ENCODE peak calls at places on chromosomes 6 and 20, in eight cellular contexts. T is cardiac muscle cell; S is uterus; W is CD8-positive, alpha-beta memory T cell; Q is neural progenitor cell; O is GM23338; R is tibial artery; C is pancreas. X is an unnamed sample. For H3K4me1, the result is how much of the 10 kb centered on the place peaks cover.

GRCh38 chr6:170292778-170293164 is 1.9 kb upstream of the DLL1 start:
- DNase-seq in T (no peak), S (no peak), W (no peak), Q (peak), O (no peak), R (no peak), C (no peak), X (no peak)

GRCh38 chr20:16459019-16459700 is 114.1 kb downstream of the KIF16B start:
- DNase-seq in T (no peak), S (peak), W (no peak), Q (no peak), O (no peak), R (peak), C (no peak), X (peak)

GRCh38 chr20:25508083-25508770 is 77.1 kb downstream of the NINL start:
- DNase-seq in T (no peak), S (no peak), W (no peak), Q (no peak), O (no peak), R (no peak), C (peak), X (no peak)

GRCh38 chr6:34189806-34190503 is 44.1 kb upstream of the GRM4 start:
- DNase-seq in T (no peak), S (no peak), W (no peak), Q (no peak), O (no peak), R (peak), C (no peak), X (no peak)

GRCh38 chr20:8194721-8195120 is 62.7 kb downstream of the PLCB1 start:
- DNase-seq in T (no peak), S (no peak), W (no peak), Q (no peak), O (no peak), R (no peak), C (no peak), X (no peak)

GRCh38 chr20:6053064-6053775 is 640 bp downstream of the LRRN4 start:
- DNase-seq in T (peak), S (no peak), W (no peak), Q (no peak), O (no peak), R (no peak), C (no peak), X (no peak)

GRCh38 chr6:143559101-143559500 is 47.6 kb upstream of the FUCA2 start:
- DNase-seq in T (no peak), S (no peak), W (no peak), Q (no peak), O (no peak), R (no peak), C (no peak), X (no peak)

GRCh38 chr20:25865715-25866656 is 169.3 kb upstream of the ZNF337 start:
- DNase-seq in T (peak), S (peak), W (peak), Q (peak), O (peak), R (no peak), C (peak), X (no peak)

GRCh38 chr20:1808101-1808500 is 87.1 kb upstream of the SIRPA start:
- DNase-seq in T (no peak), S (no peak), W (no peak), Q (no peak), O (no peak), R (no peak), C (no peak), X (no peak)

GRCh38 chr6:136994782-136995181 is 50.0 kb downstream of the IL20RA start:
- DNase-seq in T (no peak), S (no peak), W (no peak), Q (no peak), O (no peak), R (no peak), C (no peak), X (no peak)

GRCh38 chr6:170552765-170553685 is at the start of gene PSMB1:
- DNase-seq in T (peak), S (peak), W (peak), Q (peak), O (peak), R (peak), C (peak), X (peak)

GRCh38 chr6:119241124-119241491 is 108.5 kb downstream of the MAN1A1 start:
- DNase-seq in T (no peak), S (peak), W (no peak), Q (no peak), O (no peak), R (no peak), C (no peak), X (no peak)

GRCh38 chr6:139593081-139593480 is 218.6 kb upstream of the CITED2 start:
- DNase-seq in T (no peak), S (no peak), W (no peak), Q (no peak), O (no peak), R (no peak), C (no peak), X (no peak)

GRCh38 chr20:25032478-25033183 is 25.3 kb downstream of the ACSS1 start:
- DNase-seq in T (no peak), S (peak), W (no peak), Q (peak), O (peak), R (no peak), C (no peak), X (no peak)

GRCh38 chr6:136647363-136647763 is 97.1 kb upstream of the MAP7 start:
- DNase-seq in T (no peak), S (no peak), W (peak), Q (no peak), O (no peak), R (no peak), C (no peak), X (peak)

GRCh38 chr6:90044833-90045337 is 150.6 kb downstream of the GJA10 start:
- DNase-seq in T (no peak), S (no peak), W (no peak), Q (no peak), O (no peak), R (no peak), C (no peak), X (no peak)

GRCh38 chr20:11195899-11196558 is 522.2 kb upstream of the JAG1 start:
- DNase-seq in T (peak), S (peak), W (no peak), Q (no peak), O (no peak), R (no peak), C (no peak), X (no peak)

GRCh38 chr6:114564302-114564933 is 221.6 kb upstream of the HS3ST5 start:
- DNase-seq in T (no peak), S (no peak), W (no peak), Q (no peak), O (peak), R (no peak), C (no peak), X (no peak)

GRCh38 chr6:28775052-28775376 is 148.8 kb downstream of the TRIM27 start:
- DNase-seq in T (no peak), S (no peak), W (no peak), Q (no peak), O (no peak), R (no peak), C (no peak), X (no peak)

GRCh38 chr6:151209071-151209831 is 30.5 kb upstream of the AKAP12 start:
- DNase-seq in T (peak), S (no peak), W (no peak), Q (no peak), O (no peak), R (no peak), C (no peak), X (no peak)

GRCh38 chr6:119284861-119285521 is 64.6 kb downstream of the MAN1A1 start:
- DNase-seq in T (no peak), S (no peak), W (peak), Q (peak), O (peak), R (no peak), C (no peak), X (no peak)

GRCh38 chr6:23956988-23957387 is 169.0 kb upstream of the NRSN1 start:
- DNase-seq in T (no peak), S (no peak), W (no peak), Q (no peak), O (no peak), R (no peak), C (no peak), X (no peak)

GRCh38 chr6:70479236-70479635 is 65.9 kb downstream of the FAM135A start:
- DNase-seq in T (peak), S (no peak), W (no peak), Q (peak), O (no peak), R (no peak), C (no peak), X (no peak)

GRCh38 chr6:26594128-26594493 is 2.6 kb upstream of the ABT1 start:
- DNase-seq in T (no peak), S (no peak), W (no peak), Q (no peak), O (no peak), R (no peak), C (no peak), X (no peak)

GRCh38 chr20:63685269-63686026 is 11.0 kb upstream of the TNFRSF6B start:
- DNase-seq in T (no peak), S (no peak), W (no peak), Q (no peak), O (no peak), R (no peak), C (peak), X (no peak)

GRCh38 chr6:4180653-4181255 is 45.4 kb upstream of the ECI2 start:
- DNase-seq in T (no peak), S (no peak), W (no peak), Q (peak), O (peak), R (no peak), C (no peak), X (no peak)

GRCh38 chr20:25085756-25086495 is 4.0 kb upstream of the VSX1 start:
- DNase-seq in T (no peak), S (no peak), W (no peak), Q (no peak), O (no peak), R (no peak), C (no peak), X (no peak)

GRCh38 chr6:32194825-32195651 is 2.6 kb upstream of the GPSM3 start:
- DNase-seq in T (peak), S (no peak), W (no peak), Q (peak), O (peak), R (no peak), C (no peak), X (no peak)

GRCh38 chr6:168179133-168179532 is 100.1 kb upstream of the FRMD1 start:
- DNase-seq in T (no peak), S (peak), W (no peak), Q (no peak), O (peak), R (peak), C (no peak), X (no peak)

GRCh38 chr20:46903256-46903655 is 8.6 kb downstream of the EYA2 start:
- DNase-seq in T (no peak), S (no peak), W (no peak), Q (peak), O (no peak), R (no peak), C (no peak), X (no peak)

GRCh38 chr6:49326337-49326736 is 136.7 kb downstream of the MMUT start:
- DNase-seq in T (no peak), S (no peak), W (no peak), Q (no peak), O (no peak), R (no peak), C (no peak), X (no peak)

GRCh38 chr6:83920017-83920416 is 60.5 kb downstream of the CYB5R4 start:
- DNase-seq in T (no peak), S (no peak), W (no peak), Q (no peak), O (no peak), R (no peak), C (no peak), X (no peak)

GRCh38 chr6:35417979-35418661 is 34.0 kb upstream of the FANCE start:
- DNase-seq in T (no peak), S (no peak), W (no peak), Q (no peak), O (no peak), R (no peak), C (no peak), X (no peak)

GRCh38 chr20:63161176-63161651 is 54.7 kb downstream of the YTHDF1 start:
- DNase-seq in T (no peak), S (no peak), W (no peak), Q (no peak), O (no peak), R (no peak), C (no peak), X (no peak)

GRCh38 chr20:11267762-11268335 is 594.0 kb upstream of the JAG1 start:
- DNase-seq in T (no peak), S (no peak), W (no peak), Q (no peak), O (no peak), R (no peak), C (no peak), X (no peak)

GRCh38 chr6:118652051-118652699 is 784 bp upstream of the CEP85L start:
- DNase-seq in T (no peak), S (no peak), W (no peak), Q (peak), O (peak), R (no peak), C (no peak), X (no peak)

GRCh38 chr20:4637081-4637797 is 84.5 kb upstream of the PRND start:
- DNase-seq in T (no peak), S (no peak), W (no peak), Q (peak), O (no peak), R (no peak), C (no peak), X (no peak)

GRCh38 chr6:111837641-111838500 is 35.4 kb downstream of the FYN start:
- DNase-seq in T (no peak), S (no peak), W (no peak), Q (no peak), O (no peak), R (no peak), C (no peak), X (no peak)

GRCh38 chr6:47116616-47117015 is 74.5 kb upstream of the ADGRF1 start:
- DNase-seq in T (no peak), S (no peak), W (no peak), Q (no peak), O (no peak), R (no peak), C (no peak), X (no peak)

GRCh38 chr20:50244352-50245149 is 53.9 kb downstream of the CEBPB start:
- DNase-seq in T (no peak), S (no peak), W (no peak), Q (no peak), O (no peak), R (no peak), C (no peak), X (no peak)

GRCh38 chr20:50242548-50242862 is 51.9 kb downstream of the CEBPB start:
- DNase-seq in T (no peak), S (no peak), W (no peak), Q (no peak), O (no peak), R (no peak), C (no peak), X (no peak)

GRCh38 chr20:50242178-50242514 is 51.5 kb downstream of the CEBPB start:
- DNase-seq in T (no peak), S (no peak), W (no peak), Q (no peak), O (no peak), R (no peak), C (no peak), X (no peak)

GRCh38 chr20:50243610-50244351 is 53.2 kb downstream of the CEBPB start:
- DNase-seq in T (no peak), S (no peak), W (no peak), Q (no peak), O (no peak), R (no peak), C (no peak), X (no peak)

DNA sequence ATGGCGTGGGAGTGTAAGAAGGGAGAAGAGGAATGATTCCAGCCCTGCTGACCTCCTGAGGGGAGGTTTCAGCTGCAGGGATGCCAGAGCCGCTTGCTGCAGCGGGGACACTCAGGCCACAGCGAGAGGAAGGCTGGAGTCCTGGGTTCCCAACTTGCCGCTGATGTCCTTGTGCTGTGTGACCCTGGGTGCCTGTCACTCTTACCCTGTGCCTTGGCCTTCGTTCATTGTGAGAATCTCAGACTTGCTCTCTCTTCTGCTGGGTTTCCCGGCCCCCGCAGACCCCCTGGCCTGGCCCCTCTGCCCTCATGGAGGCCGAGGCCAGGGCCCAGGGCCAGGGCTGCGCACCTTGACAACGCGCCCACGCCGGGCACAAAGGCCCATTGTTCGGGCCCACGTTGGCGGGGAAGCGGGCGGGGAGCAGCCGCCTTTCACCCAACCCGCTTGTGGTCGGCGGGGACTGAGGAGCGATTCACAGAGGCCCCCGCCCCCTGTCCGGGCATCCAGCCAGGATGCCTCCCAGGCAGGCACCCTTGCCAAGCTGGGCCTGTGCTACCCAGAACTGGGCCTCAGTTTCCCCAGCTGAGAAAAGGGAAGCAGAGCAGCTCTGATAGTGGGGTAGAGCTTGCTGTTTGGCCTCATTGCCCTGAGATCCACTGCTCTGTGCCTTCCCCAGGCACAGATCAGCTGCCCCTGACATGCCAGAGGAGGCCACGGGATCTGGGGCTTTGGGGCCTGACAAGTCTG is 52.4 kb downstream of the CEBPB start:
- DNase-seq in T (no peak), S (no peak), W (no peak), Q (no peak), O (no peak), R (no peak), C (peak), X (no peak)
- H3K27ac ChIP-seq in T (no peak), S (no peak), W (no peak), Q (no peak), O (no peak), R (no peak), C (peak), X (no peak)

GRCh38 chr20:54014301-54014914 is 56.0 kb downstream of the BCAS1 start:
- DNase-seq in T (no peak), S (no peak), W (no peak), Q (no peak), O (no peak), R (no peak), C (no peak), X (no peak)
- H3K4me3 ChIP-seq in T (no peak), S (no peak), W (no peak), Q (no peak), O (no peak), R (no peak), C (no peak), X (no peak)

GRCh38 chr20:44597930-44598329 is 15.6 kb downstream of the PKIG start:
- DNase-seq in T (no peak), S (no peak), W (no peak), Q (no peak), O (no peak), R (peak), C (no peak), X (no peak)

GRCh38 chr20:44596876-44597275 is 14.5 kb downstream of the PKIG start:
- DNase-seq in T (no peak), S (no peak), W (no peak), Q (no peak), O (no peak), R (peak), C (no peak), X (no peak)

GRCh38 chr20:44596010-44596409 is 13.6 kb downstream of the PKIG start:
- DNase-seq in T (no peak), S (no peak), W (no peak), Q (no peak), O (no peak), R (peak), C (no peak), X (no peak)

GRCh38 chr20:44598413-44599290 is 16.3 kb downstream of the PKIG start:
- DNase-seq in T (no peak), S (peak), W (no peak), Q (peak), O (no peak), R (peak), C (no peak), X (no peak)

DNA sequence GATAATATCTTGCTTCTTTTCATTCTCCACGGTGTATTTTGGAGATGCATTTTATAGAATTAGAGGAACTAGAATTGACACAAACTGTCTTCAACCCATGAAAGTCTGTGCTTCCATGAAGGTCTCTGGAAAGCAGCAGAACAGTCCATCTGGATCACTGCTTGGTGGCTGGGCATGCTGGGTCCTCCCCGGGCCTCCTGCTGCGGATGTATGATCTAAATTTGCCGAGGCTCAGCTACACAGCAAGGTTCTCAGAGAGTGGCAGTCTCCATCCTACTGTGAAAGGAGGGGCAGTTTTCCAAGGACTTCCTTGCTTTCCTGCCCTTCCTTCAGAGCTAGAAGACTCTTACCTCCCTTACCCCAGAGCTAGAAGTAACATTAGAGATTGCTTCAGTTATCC is 15.1 kb downstream of the PKIG start:
- DNase-seq in T (no peak), S (no peak), W (no peak), Q (no peak), O (no peak), R (peak), C (no peak), X (no peak)
- H3K4me1 ChIP-seq in T (under half), S (under half), W (under half), Q (under half), O (under half), R (half or more), C (under half), X (half or more)

DNA sequence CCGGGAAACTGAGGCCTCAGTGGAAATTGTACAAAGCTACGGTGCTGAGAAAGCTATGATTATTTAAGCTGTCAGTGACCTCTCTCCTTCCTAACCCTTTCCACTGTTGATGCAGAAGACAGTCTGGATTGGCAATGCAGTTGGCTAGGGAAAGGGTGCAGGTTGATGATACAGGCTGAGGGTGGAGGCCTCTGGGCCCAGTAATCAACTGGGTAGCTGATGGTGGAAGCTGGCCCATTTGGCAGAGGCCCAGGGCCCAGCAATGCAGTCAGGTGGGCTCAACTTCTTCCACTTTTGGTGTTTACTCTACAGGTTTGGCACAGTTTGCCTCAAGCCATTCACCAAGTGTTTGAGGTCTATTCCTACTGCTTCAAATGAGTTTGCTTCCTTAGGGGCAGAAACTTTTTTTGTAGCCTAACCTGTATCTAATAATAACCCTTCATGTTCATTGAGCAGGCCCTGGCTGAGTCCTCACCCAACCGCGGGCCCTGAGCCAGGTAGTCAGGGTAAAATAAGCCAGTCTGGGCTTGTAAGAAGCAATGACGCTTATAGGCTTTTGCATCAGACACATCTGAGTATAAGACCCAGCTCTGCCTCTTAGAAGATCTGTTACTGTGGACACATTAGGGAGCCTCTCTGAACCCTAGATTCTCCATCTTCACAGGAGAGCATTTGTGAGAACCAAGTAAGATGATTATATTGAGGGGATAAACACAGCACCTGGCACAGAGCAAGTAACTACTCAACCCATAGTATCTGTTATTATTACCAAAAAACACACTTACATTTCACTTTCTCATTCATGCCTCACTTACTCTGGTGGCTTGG is 12.0 kb downstream of the BCL2L1 start:
- DNase-seq in T (no peak), S (no peak), W (no peak), Q (no peak), O (no peak), R (no peak), C (no peak), X (peak)
- H3K27ac ChIP-seq in T (no peak), S (peak), W (no peak), Q (no peak), O (peak), R (peak), C (peak), X (peak)

GRCh38 chr6:167153523-167153959 is 4.2 kb downstream of the GPR31 start:
- DNase-seq in T (no peak), S (no peak), W (peak), Q (no peak), O (no peak), R (no peak), C (no peak), X (no peak)
- H3K4me3 ChIP-seq in T (no peak), S (no peak), W (peak), Q (no peak), O (no peak), R (peak), C (no peak), X (no peak)